ENCODE peak calls at places on chromosomes 4 and X, in four cellular contexts. B is hippocampal formation; D is ureter; W is CD4-positive, alpha-beta T cell. L is an unnamed sample.

GRCh38 chr4:140633154-140633553 is 64.4 kb upstream of the UCP1 start:
- DNase-seq in B (no peak), D (no peak), W (no peak), L (no peak)

GRCh38 chrX:130665214-130665613 is 237.8 kb downstream of the ENOX2 start:
- DNase-seq in B (no peak), D (no peak), W (no peak), L (no peak)

GRCh38 chrX:135973025-135973547 is 702 bp downstream of the MMGT1 start:
- DNase-seq in B (no peak), D (no peak), W (no peak), L (no peak)

GRCh38 chr4:65482410-65482809 is 187.9 kb downstream of the EPHA5 start:
- DNase-seq in B (no peak), D (no peak), W (no peak), L (no peak)

GRCh38 chrX:12977761-12978204 is 2.9 kb downstream of the TMSB4X start:
- DNase-seq in B (no peak), D (no peak), W (no peak), L (no peak)

GRCh38 chrX:145817299-145817665 is 347 bp upstream of the SLITRK2 start:
- DNase-seq in B (peak; percentile 42), D (no peak), W (no peak), L (no peak)

GRCh38 chr4:3854661-3855060 is 88.5 kb downstream of the ADRA2C start:
- DNase-seq in B (no peak), D (no peak), W (no peak), L (no peak)

GRCh38 chrX:119218198-119218597 is 17.9 kb upstream of the PGRMC1 start:
- DNase-seq in B (peak; percentile 6), D (no peak), W (no peak), L (no peak)

GRCh38 chr4:172892300-172892699 is 276.3 kb upstream of the GALNT7 start:
- DNase-seq in B (no peak), D (no peak), W (no peak), L (no peak)

GRCh38 chr4:127782025-127782274 is 172 bp upstream of the HSPA4L start:
- DNase-seq in B (peak; percentile 76), D (peak; percentile 84), W (peak; percentile 1), L (peak; percentile 76)

L was measured in right atrium auricular region.